ENCODE peak calls at places on chromosome 11, in six cellular contexts. One of them, this sample, is unnamed.

GRCh38 chr11:13268791-13269190 is 8.8 kb upstream of the BMAL1 start:
- DNase-seq in activated CD8-positive, alpha-beta memory T cell treated with anti-CD3 and anti-CD28 coated beads, Interleukin-2, amount 50 U/mL, for 4 hours: no peak
- DNase-seq in EH: no peak
- DNase-seq in ELF-1: no peak
- DNase-seq in activated CD4-positive, CD25-positive, alpha-beta regulatory T cell treated with anti-CD3 and anti-CD28 coated beads, Interleukin-2, amount 50 U/mL, for 16 hours: no peak
- DNase-seq in lung: no peak
- DNase-seq in this sample: no peak

GRCh38 chr11:25953015-25953414 is 378.9 kb upstream of the ANO3 start:
- DNase-seq in activated CD8-positive, alpha-beta memory T cell treated with anti-CD3 and anti-CD28 coated beads, Interleukin-2, amount 50 U/mL, for 4 hours: no peak
- DNase-seq in EH: no peak
- DNase-seq in ELF-1: no peak
- DNase-seq in activated CD4-positive, CD25-positive, alpha-beta regulatory T cell treated with anti-CD3 and anti-CD28 coated beads, Interleukin-2, amount 50 U/mL, for 16 hours: no peak
- DNase-seq in lung: no peak
- DNase-seq in this sample: no peak

GRCh38 chr11:1034456-1035295 is 1.8 kb downstream of the MUC6 start:
- DNase-seq in activated CD8-positive, alpha-beta memory T cell treated with anti-CD3 and anti-CD28 coated beads, Interleukin-2, amount 50 U/mL, for 4 hours: no peak
- DNase-seq in EH: no peak
- DNase-seq in ELF-1: no peak
- DNase-seq in activated CD4-positive, CD25-positive, alpha-beta regulatory T cell treated with anti-CD3 and anti-CD28 coated beads, Interleukin-2, amount 50 U/mL, for 16 hours: no peak
- DNase-seq in lung: no peak
- DNase-seq in this sample: no peak

GRCh38 chr11:46006418-46007070 is 84.1 kb downstream of the LARGE2 start:
- DNase-seq in activated CD8-positive, alpha-beta memory T cell treated with anti-CD3 and anti-CD28 coated beads, Interleukin-2, amount 50 U/mL, for 4 hours: no peak
- DNase-seq in EH: peak
- DNase-seq in ELF-1: no peak
- DNase-seq in activated CD4-positive, CD25-positive, alpha-beta regulatory T cell treated with anti-CD3 and anti-CD28 coated beads, Interleukin-2, amount 50 U/mL, for 16 hours: peak
- DNase-seq in lung: no peak
- DNase-seq in this sample: peak

GRCh38 chr11:66188580-66188979 is 79.9 kb upstream of the RAB1B start:
- DNase-seq in activated CD8-positive, alpha-beta memory T cell treated with anti-CD3 and anti-CD28 coated beads, Interleukin-2, amount 50 U/mL, for 4 hours: no peak
- DNase-seq in EH: peak
- DNase-seq in ELF-1: no peak
- DNase-seq in activated CD4-positive, CD25-positive, alpha-beta regulatory T cell treated with anti-CD3 and anti-CD28 coated beads, Interleukin-2, amount 50 U/mL, for 16 hours: no peak
- DNase-seq in lung: no peak
- DNase-seq in this sample: peak

GRCh38 chr11:69599502-69599901 is 41.5 kb upstream of the CCND1 start:
- DNase-seq in activated CD8-positive, alpha-beta memory T cell treated with anti-CD3 and anti-CD28 coated beads, Interleukin-2, amount 50 U/mL, for 4 hours: no peak
- DNase-seq in EH: peak
- DNase-seq in ELF-1: no peak
- DNase-seq in activated CD4-positive, CD25-positive, alpha-beta regulatory T cell treated with anti-CD3 and anti-CD28 coated beads, Interleukin-2, amount 50 U/mL, for 16 hours: no peak
- DNase-seq in lung: no peak
- DNase-seq in this sample: peak

GRCh38 chr11:66881436-66881835 is 24.6 kb downstream of the LRFN4 start:
- DNase-seq in activated CD8-positive, alpha-beta memory T cell treated with anti-CD3 and anti-CD28 coated beads, Interleukin-2, amount 50 U/mL, for 4 hours: no peak
- DNase-seq in EH: no peak
- DNase-seq in ELF-1: no peak
- DNase-seq in activated CD4-positive, CD25-positive, alpha-beta regulatory T cell treated with anti-CD3 and anti-CD28 coated beads, Interleukin-2, amount 50 U/mL, for 16 hours: no peak
- DNase-seq in lung: no peak
- DNase-seq in this sample: no peak

GRCh38 chr11:11563193-11563592 is 58.6 kb downstream of the GALNT18 start:
- DNase-seq in activated CD8-positive, alpha-beta memory T cell treated with anti-CD3 and anti-CD28 coated beads, Interleukin-2, amount 50 U/mL, for 4 hours: no peak
- DNase-seq in EH: no peak
- DNase-seq in ELF-1: no peak
- DNase-seq in activated CD4-positive, CD25-positive, alpha-beta regulatory T cell treated with anti-CD3 and anti-CD28 coated beads, Interleukin-2, amount 50 U/mL, for 16 hours: no peak
- DNase-seq in lung: no peak
- DNase-seq in this sample: no peak

GRCh38 chr11:10450451-10451398 is 4.3 kb upstream of the AMPD3 start:
- DNase-seq in activated CD8-positive, alpha-beta memory T cell treated with anti-CD3 and anti-CD28 coated beads, Interleukin-2, amount 50 U/mL, for 4 hours: peak
- DNase-seq in EH: peak
- DNase-seq in ELF-1: peak
- DNase-seq in activated CD4-positive, CD25-positive, alpha-beta regulatory T cell treated with anti-CD3 and anti-CD28 coated beads, Interleukin-2, amount 50 U/mL, for 16 hours: no peak
- DNase-seq in lung: peak
- DNase-seq in this sample: no peak

GRCh38 chr11:2448661-2449547 is 4.1 kb downstream of the KCNQ1 start:
- DNase-seq in activated CD8-positive, alpha-beta memory T cell treated with anti-CD3 and anti-CD28 coated beads, Interleukin-2, amount 50 U/mL, for 4 hours: peak
- DNase-seq in EH: no peak
- DNase-seq in ELF-1: no peak
- DNase-seq in activated CD4-positive, CD25-positive, alpha-beta regulatory T cell treated with anti-CD3 and anti-CD28 coated beads, Interleukin-2, amount 50 U/mL, for 16 hours: no peak
- DNase-seq in lung: no peak
- DNase-seq in this sample: no peak

GRCh38 chr11:947744-948143 is 22.1 kb downstream of the AP2A2 start:
- DNase-seq in activated CD8-positive, alpha-beta memory T cell treated with anti-CD3 and anti-CD28 coated beads, Interleukin-2, amount 50 U/mL, for 4 hours: no peak
- DNase-seq in EH: no peak
- DNase-seq in ELF-1: no peak
- DNase-seq in activated CD4-positive, CD25-positive, alpha-beta regulatory T cell treated with anti-CD3 and anti-CD28 coated beads, Interleukin-2, amount 50 U/mL, for 16 hours: no peak
- DNase-seq in lung: no peak
- DNase-seq in this sample: no peak

GRCh38 chr11:210122-210802 is 2.8 kb downstream of the RIC8A start:
- DNase-seq in activated CD8-positive, alpha-beta memory T cell treated with anti-CD3 and anti-CD28 coated beads, Interleukin-2, amount 50 U/mL, for 4 hours: no peak
- DNase-seq in EH: peak
- DNase-seq in ELF-1: peak
- DNase-seq in activated CD4-positive, CD25-positive, alpha-beta regulatory T cell treated with anti-CD3 and anti-CD28 coated beads, Interleukin-2, amount 50 U/mL, for 16 hours: no peak
- DNase-seq in lung: no peak
- DNase-seq in this sample: peak

GRCh38 chr11:112903310-112903709 is 57.9 kb upstream of the NCAM1 start:
- DNase-seq in activated CD8-positive, alpha-beta memory T cell treated with anti-CD3 and anti-CD28 coated beads, Interleukin-2, amount 50 U/mL, for 4 hours: no peak
- DNase-seq in EH: no peak
- DNase-seq in ELF-1: no peak
- DNase-seq in activated CD4-positive, CD25-positive, alpha-beta regulatory T cell treated with anti-CD3 and anti-CD28 coated beads, Interleukin-2, amount 50 U/mL, for 16 hours: no peak
- DNase-seq in lung: no peak
- DNase-seq in this sample: no peak

GRCh38 chr11:69683764-69684333 is 8.7 kb upstream of the LTO1 start:
- DNase-seq in activated CD8-positive, alpha-beta memory T cell treated with anti-CD3 and anti-CD28 coated beads, Interleukin-2, amount 50 U/mL, for 4 hours: no peak
- DNase-seq in EH: peak
- DNase-seq in ELF-1: peak
- DNase-seq in activated CD4-positive, CD25-positive, alpha-beta regulatory T cell treated with anti-CD3 and anti-CD28 coated beads, Interleukin-2, amount 50 U/mL, for 16 hours: no peak
- DNase-seq in lung: no peak
- DNase-seq in this sample: no peak

GRCh38 chr11:64865286-64866172 is 12.9 kb downstream of the EHD1 start:
- DNase-seq in activated CD8-positive, alpha-beta memory T cell treated with anti-CD3 and anti-CD28 coated beads, Interleukin-2, amount 50 U/mL, for 4 hours: no peak
- DNase-seq in EH: peak
- DNase-seq in ELF-1: no peak
- DNase-seq in activated CD4-positive, CD25-positive, alpha-beta regulatory T cell treated with anti-CD3 and anti-CD28 coated beads, Interleukin-2, amount 50 U/mL, for 16 hours: no peak
- DNase-seq in lung: no peak
- DNase-seq in this sample: peak

GRCh38 chr11:76885390-76886097 is 24.8 kb downstream of the ACER3 start:
- DNase-seq in activated CD8-positive, alpha-beta memory T cell treated with anti-CD3 and anti-CD28 coated beads, Interleukin-2, amount 50 U/mL, for 4 hours: no peak
- DNase-seq in EH: peak
- DNase-seq in ELF-1: no peak
- DNase-seq in activated CD4-positive, CD25-positive, alpha-beta regulatory T cell treated with anti-CD3 and anti-CD28 coated beads, Interleukin-2, amount 50 U/mL, for 16 hours: no peak
- DNase-seq in lung: peak
- DNase-seq in this sample: peak

GRCh38 chr11:44536779-44537516 is 28.5 kb upstream of the CD82 start:
- DNase-seq in activated CD8-positive, alpha-beta memory T cell treated with anti-CD3 and anti-CD28 coated beads, Interleukin-2, amount 50 U/mL, for 4 hours: no peak
- DNase-seq in EH: no peak
- DNase-seq in ELF-1: no peak
- DNase-seq in activated CD4-positive, CD25-positive, alpha-beta regulatory T cell treated with anti-CD3 and anti-CD28 coated beads, Interleukin-2, amount 50 U/mL, for 16 hours: no peak
- DNase-seq in lung: no peak
- DNase-seq in this sample: no peak

GRCh38 chr11:130999086-130999485 is 82.8 kb upstream of the SNX19 start:
- DNase-seq in activated CD8-positive, alpha-beta memory T cell treated with anti-CD3 and anti-CD28 coated beads, Interleukin-2, amount 50 U/mL, for 4 hours: no peak
- DNase-seq in EH: peak
- DNase-seq in ELF-1: no peak
- DNase-seq in activated CD4-positive, CD25-positive, alpha-beta regulatory T cell treated with anti-CD3 and anti-CD28 coated beads, Interleukin-2, amount 50 U/mL, for 16 hours: no peak
- DNase-seq in lung: no peak
- DNase-seq in this sample: peak

GRCh38 chr11:76526878-76527277 is 82.1 kb downstream of the EMSY start:
- DNase-seq in activated CD8-positive, alpha-beta memory T cell treated with anti-CD3 and anti-CD28 coated beads, Interleukin-2, amount 50 U/mL, for 4 hours: no peak
- DNase-seq in EH: no peak
- DNase-seq in ELF-1: no peak
- DNase-seq in activated CD4-positive, CD25-positive, alpha-beta regulatory T cell treated with anti-CD3 and anti-CD28 coated beads, Interleukin-2, amount 50 U/mL, for 16 hours: no peak
- DNase-seq in lung: no peak
- DNase-seq in this sample: no peak

GRCh38 chr11:111974451-111974850 is 37.3 kb downstream of the DIXDC1 start:
- DNase-seq in activated CD8-positive, alpha-beta memory T cell treated with anti-CD3 and anti-CD28 coated beads, Interleukin-2, amount 50 U/mL, for 4 hours: no peak
- DNase-seq in EH: peak
- DNase-seq in ELF-1: no peak
- DNase-seq in activated CD4-positive, CD25-positive, alpha-beta regulatory T cell treated with anti-CD3 and anti-CD28 coated beads, Interleukin-2, amount 50 U/mL, for 16 hours: no peak
- DNase-seq in lung: no peak
- DNase-seq in this sample: peak

GRCh38 chr11:118202599-118203422 is 22.0 kb downstream of the JAML start:
- DNase-seq in activated CD8-positive, alpha-beta memory T cell treated with anti-CD3 and anti-CD28 coated beads, Interleukin-2, amount 50 U/mL, for 4 hours: peak
- DNase-seq in EH: no peak
- DNase-seq in ELF-1: no peak
- DNase-seq in activated CD4-positive, CD25-positive, alpha-beta regulatory T cell treated with anti-CD3 and anti-CD28 coated beads, Interleukin-2, amount 50 U/mL, for 16 hours: no peak
- DNase-seq in lung: no peak
- DNase-seq in this sample: no peak

GRCh38 chr11:62552931-62553838 is 6.6 kb upstream of the AHNAK start:
- DNase-seq in activated CD8-positive, alpha-beta memory T cell treated with anti-CD3 and anti-CD28 coated beads, Interleukin-2, amount 50 U/mL, for 4 hours: no peak
- DNase-seq in EH: peak
- DNase-seq in ELF-1: peak
- DNase-seq in activated CD4-positive, CD25-positive, alpha-beta regulatory T cell treated with anti-CD3 and anti-CD28 coated beads, Interleukin-2, amount 50 U/mL, for 16 hours: no peak
- DNase-seq in lung: peak
- DNase-seq in this sample: peak

GRCh38 chr11:46642627-46643335 is 25.4 kb downstream of the ATG13 start:
- DNase-seq in activated CD8-positive, alpha-beta memory T cell treated with anti-CD3 and anti-CD28 coated beads, Interleukin-2, amount 50 U/mL, for 4 hours: no peak
- DNase-seq in EH: no peak
- DNase-seq in ELF-1: peak
- DNase-seq in activated CD4-positive, CD25-positive, alpha-beta regulatory T cell treated with anti-CD3 and anti-CD28 coated beads, Interleukin-2, amount 50 U/mL, for 16 hours: no peak
- DNase-seq in lung: no peak
- DNase-seq in this sample: no peak

GRCh38 chr11:69703711-69704507 is at the start of gene FGF19:
- DNase-seq in activated CD8-positive, alpha-beta memory T cell treated with anti-CD3 and anti-CD28 coated beads, Interleukin-2, amount 50 U/mL, for 4 hours: no peak
- DNase-seq in EH: no peak
- DNase-seq in ELF-1: peak
- DNase-seq in activated CD4-positive, CD25-positive, alpha-beta regulatory T cell treated with anti-CD3 and anti-CD28 coated beads, Interleukin-2, amount 50 U/mL, for 16 hours: no peak
- DNase-seq in lung: no peak
- DNase-seq in this sample: no peak

GRCh38 chr11:1442163-1442562 is 44.4 kb downstream of the MOB2 start:
- DNase-seq in activated CD8-positive, alpha-beta memory T cell treated with anti-CD3 and anti-CD28 coated beads, Interleukin-2, amount 50 U/mL, for 4 hours: no peak
- DNase-seq in EH: no peak
- DNase-seq in ELF-1: peak
- DNase-seq in activated CD4-positive, CD25-positive, alpha-beta regulatory T cell treated with anti-CD3 and anti-CD28 coated beads, Interleukin-2, amount 50 U/mL, for 16 hours: no peak
- DNase-seq in lung: no peak
- DNase-seq in this sample: no peak

GRCh38 chr11:77471520-77472234 is 2.2 kb downstream of the PAK1 start:
- DNase-seq in activated CD8-positive, alpha-beta memory T cell treated with anti-CD3 and anti-CD28 coated beads, Interleukin-2, amount 50 U/mL, for 4 hours: no peak
- DNase-seq in EH: no peak
- DNase-seq in ELF-1: peak
- DNase-seq in activated CD4-positive, CD25-positive, alpha-beta regulatory T cell treated with anti-CD3 and anti-CD28 coated beads, Interleukin-2, amount 50 U/mL, for 16 hours: no peak
- DNase-seq in lung: no peak
- DNase-seq in this sample: no peak

GRCh38 chr11:65915101-65915820 is 3.6 kb downstream of the C11orf68 start:
- DNase-seq in activated CD8-positive, alpha-beta memory T cell treated with anti-CD3 and anti-CD28 coated beads, Interleukin-2, amount 50 U/mL, for 4 hours: no peak
- DNase-seq in EH: no peak
- DNase-seq in ELF-1: no peak
- DNase-seq in activated CD4-positive, CD25-positive, alpha-beta regulatory T cell treated with anti-CD3 and anti-CD28 coated beads, Interleukin-2, amount 50 U/mL, for 16 hours: no peak
- DNase-seq in lung: no peak
- DNase-seq in this sample: no peak

GRCh38 chr11:27545946-27546345 is 39.4 kb upstream of the LIN7C start:
- DNase-seq in activated CD8-positive, alpha-beta memory T cell treated with anti-CD3 and anti-CD28 coated beads, Interleukin-2, amount 50 U/mL, for 4 hours: no peak
- DNase-seq in EH: no peak
- DNase-seq in ELF-1: no peak
- DNase-seq in activated CD4-positive, CD25-positive, alpha-beta regulatory T cell treated with anti-CD3 and anti-CD28 coated beads, Interleukin-2, amount 50 U/mL, for 16 hours: no peak
- DNase-seq in lung: no peak
- DNase-seq in this sample: no peak

GRCh38 chr11:79431535-79431934 is 9.3 kb downstream of the TENM4 start:
- DNase-seq in activated CD8-positive, alpha-beta memory T cell treated with anti-CD3 and anti-CD28 coated beads, Interleukin-2, amount 50 U/mL, for 4 hours: no peak
- DNase-seq in EH: peak
- DNase-seq in ELF-1: no peak
- DNase-seq in activated CD4-positive, CD25-positive, alpha-beta regulatory T cell treated with anti-CD3 and anti-CD28 coated beads, Interleukin-2, amount 50 U/mL, for 16 hours: no peak
- DNase-seq in lung: no peak
- DNase-seq in this sample: peak

GRCh38 chr11:17864478-17864941 is 129.9 kb downstream of the KCNC1 start:
- DNase-seq in activated CD8-positive, alpha-beta memory T cell treated with anti-CD3 and anti-CD28 coated beads, Interleukin-2, amount 50 U/mL, for 4 hours: no peak
- DNase-seq in EH: no peak
- DNase-seq in ELF-1: peak
- DNase-seq in activated CD4-positive, CD25-positive, alpha-beta regulatory T cell treated with anti-CD3 and anti-CD28 coated beads, Interleukin-2, amount 50 U/mL, for 16 hours: no peak
- DNase-seq in lung: no peak
- DNase-seq in this sample: no peak

GRCh38 chr11:45092901-45093760 is 53.3 kb upstream of the PRDM11 start:
- DNase-seq in activated CD8-positive, alpha-beta memory T cell treated with anti-CD3 and anti-CD28 coated beads, Interleukin-2, amount 50 U/mL, for 4 hours: peak
- DNase-seq in EH: peak
- DNase-seq in ELF-1: no peak
- DNase-seq in activated CD4-positive, CD25-positive, alpha-beta regulatory T cell treated with anti-CD3 and anti-CD28 coated beads, Interleukin-2, amount 50 U/mL, for 16 hours: no peak
- DNase-seq in lung: no peak
- DNase-seq in this sample: peak

GRCh38 chr11:119696378-119697157 is 32.4 kb downstream of the NECTIN1 start:
- DNase-seq in activated CD8-positive, alpha-beta memory T cell treated with anti-CD3 and anti-CD28 coated beads, Interleukin-2, amount 50 U/mL, for 4 hours: no peak
- DNase-seq in EH: no peak
- DNase-seq in ELF-1: peak
- DNase-seq in activated CD4-positive, CD25-positive, alpha-beta regulatory T cell treated with anti-CD3 and anti-CD28 coated beads, Interleukin-2, amount 50 U/mL, for 16 hours: no peak
- DNase-seq in lung: no peak
- DNase-seq in this sample: no peak

GRCh38 chr11:68191661-68192579 is 21.2 kb downstream of the KMT5B start:
- DNase-seq in activated CD8-positive, alpha-beta memory T cell treated with anti-CD3 and anti-CD28 coated beads, Interleukin-2, amount 50 U/mL, for 4 hours: no peak
- DNase-seq in EH: no peak
- DNase-seq in ELF-1: no peak
- DNase-seq in activated CD4-positive, CD25-positive, alpha-beta regulatory T cell treated with anti-CD3 and anti-CD28 coated beads, Interleukin-2, amount 50 U/mL, for 16 hours: no peak
- DNase-seq in lung: no peak
- DNase-seq in this sample: peak

GRCh38 chr11:26974068-26974790 is 19.7 kb upstream of the FIBIN start:
- DNase-seq in activated CD8-positive, alpha-beta memory T cell treated with anti-CD3 and anti-CD28 coated beads, Interleukin-2, amount 50 U/mL, for 4 hours: no peak
- DNase-seq in EH: peak
- DNase-seq in ELF-1: no peak
- DNase-seq in activated CD4-positive, CD25-positive, alpha-beta regulatory T cell treated with anti-CD3 and anti-CD28 coated beads, Interleukin-2, amount 50 U/mL, for 16 hours: no peak
- DNase-seq in lung: no peak
- DNase-seq in this sample: peak

GRCh38 chr11:64717268-64717578 is 5.8 kb downstream of the NRXN2 start:
- DNase-seq in activated CD8-positive, alpha-beta memory T cell treated with anti-CD3 and anti-CD28 coated beads, Interleukin-2, amount 50 U/mL, for 4 hours: no peak
- DNase-seq in EH: no peak
- DNase-seq in ELF-1: no peak
- DNase-seq in activated CD4-positive, CD25-positive, alpha-beta regulatory T cell treated with anti-CD3 and anti-CD28 coated beads, Interleukin-2, amount 50 U/mL, for 16 hours: no peak
- DNase-seq in lung: no peak
- DNase-seq in this sample: no peak

GRCh38 chr11:86804871-86805415 is 4.6 kb downstream of the PRSS23 start:
- DNase-seq in activated CD8-positive, alpha-beta memory T cell treated with anti-CD3 and anti-CD28 coated beads, Interleukin-2, amount 50 U/mL, for 4 hours: no peak
- DNase-seq in EH: no peak
- DNase-seq in ELF-1: no peak
- DNase-seq in activated CD4-positive, CD25-positive, alpha-beta regulatory T cell treated with anti-CD3 and anti-CD28 coated beads, Interleukin-2, amount 50 U/mL, for 16 hours: no peak
- DNase-seq in lung: no peak
- DNase-seq in this sample: no peak

GRCh38 chr11:122040476-122040875 is 75.5 kb downstream of the BLID start:
- DNase-seq in activated CD8-positive, alpha-beta memory T cell treated with anti-CD3 and anti-CD28 coated beads, Interleukin-2, amount 50 U/mL, for 4 hours: no peak
- DNase-seq in EH: no peak
- DNase-seq in ELF-1: no peak
- DNase-seq in activated CD4-positive, CD25-positive, alpha-beta regulatory T cell treated with anti-CD3 and anti-CD28 coated beads, Interleukin-2, amount 50 U/mL, for 16 hours: no peak
- DNase-seq in lung: no peak
- DNase-seq in this sample: no peak

GRCh38 chr11:46112961-46113617 is 8.2 kb downstream of the PHF21A start:
- DNase-seq in activated CD8-positive, alpha-beta memory T cell treated with anti-CD3 and anti-CD28 coated beads, Interleukin-2, amount 50 U/mL, for 4 hours: no peak
- DNase-seq in EH: peak
- DNase-seq in ELF-1: no peak
- DNase-seq in activated CD4-positive, CD25-positive, alpha-beta regulatory T cell treated with anti-CD3 and anti-CD28 coated beads, Interleukin-2, amount 50 U/mL, for 16 hours: peak
- DNase-seq in lung: no peak
- DNase-seq in this sample: peak

GRCh38 chr11:120186799-120187591 is 23.8 kb upstream of the OAF start:
- DNase-seq in activated CD8-positive, alpha-beta memory T cell treated with anti-CD3 and anti-CD28 coated beads, Interleukin-2, amount 50 U/mL, for 4 hours: no peak
- DNase-seq in EH: peak
- DNase-seq in ELF-1: no peak
- DNase-seq in activated CD4-positive, CD25-positive, alpha-beta regulatory T cell treated with anti-CD3 and anti-CD28 coated beads, Interleukin-2, amount 50 U/mL, for 16 hours: no peak
- DNase-seq in lung: no peak
- DNase-seq in this sample: no peak

GRCh38 chr11:71962428-71963038 is 33.7 kb downstream of the RNF121 start:
- DNase-seq in activated CD8-positive, alpha-beta memory T cell treated with anti-CD3 and anti-CD28 coated beads, Interleukin-2, amount 50 U/mL, for 4 hours: no peak
- DNase-seq in EH: peak
- DNase-seq in ELF-1: no peak
- DNase-seq in activated CD4-positive, CD25-positive, alpha-beta regulatory T cell treated with anti-CD3 and anti-CD28 coated beads, Interleukin-2, amount 50 U/mL, for 16 hours: no peak
- DNase-seq in lung: no peak
- DNase-seq in this sample: peak

This sample was measured in amniotic epithelial cell.